ENCODE peak calls at places on chromosomes 1 and 21, in nine cellular contexts. K is GM13977, I is neuronal stem cell, J is HT1080, H is cardiac muscle cell, Y is NCI-H1417, L is nucleus accumbens, S is AG08395, F is GM06990. G is an unnamed sample.

GRCh38 chr1:16236091-16236494 is 890 bp downstream of the CPLANE2 start:
- DNase-seq in I (no peak), K (peak; percentile 71), H (peak; percentile 9), Y (peak; percentile 81), S (peak; percentile 37), L (no peak), F (no peak), J (peak; percentile 55), G (no peak)

GRCh38 chr1:226891846-226892533 is 21.6 kb downstream of the PSEN2 start:
- DNase-seq in Y (no peak), L (no peak), J (peak; percentile 60), F (no peak), I (no peak), K (no peak), S (peak; percentile 30), H (peak; percentile 59), G (no peak)

GRCh38 chr21:42580793-42581201 is 67.1 kb downstream of the SLC37A1 start:
- DNase-seq in S (no peak), H (no peak), J (no peak), L (no peak), K (no peak), I (no peak), F (no peak), Y (no peak), G (peak; percentile 19)

GRCh38 chr1:221688488-221688843 is 53.4 kb downstream of the DUSP10 start:
- DNase-seq in H (no peak), Y (no peak), J (no peak), L (no peak), K (no peak), F (no peak), I (no peak), S (no peak), G (no peak)

GRCh38 chr1:26700711-26701110 is 4.9 kb downstream of the ARID1A start:
- DNase-seq in J (peak; percentile 67), I (no peak), L (no peak), K (no peak), Y (no peak), S (no peak), H (no peak), F (no peak), G (no peak)

GRCh38 chr1:194241215-194241614 is 1054.8 kb upstream of the B3GALT2 start:
- DNase-seq in Y (no peak), J (no peak), F (no peak), H (no peak), I (no peak), K (no peak), S (no peak), L (no peak), G (no peak)

GRCh38 chr1:58785424-58786058 is 1.7 kb upstream of the JUN start:
- DNase-seq in H (peak; percentile 61), Y (peak; percentile 80), S (peak; percentile 34), F (no peak), J (peak; percentile 77), I (no peak), K (no peak), L (no peak), G (peak; percentile 59)

GRCh38 chr1:193542668-193543067 is 356.3 kb upstream of the B3GALT2 start:
- DNase-seq in L (no peak), I (no peak), H (no peak), Y (no peak), F (no peak), J (no peak), K (no peak), S (no peak), G (no peak)

GRCh38 chr1:44553771-44554170 is 120.5 kb downstream of the TMEM53 start:
- DNase-seq in S (peak; percentile 85), I (no peak), Y (no peak), K (no peak), H (peak; percentile 60), J (peak; percentile 66), F (no peak), L (no peak), G (no peak)

GRCh38 chr1:39115271-39116110 is 89.0 kb upstream of the MACF1 start:
- DNase-seq in S (peak; percentile 63), J (peak; percentile 70), H (peak; percentile 76), I (no peak), L (no peak), K (no peak), Y (no peak), F (no peak), G (no peak)

GRCh38 chr1:156445789-156446263 is 54.7 kb downstream of the MEF2D start:
- DNase-seq in L (peak; percentile 38), I (peak; percentile 83), K (peak; percentile 67), J (peak; percentile 86), Y (peak; percentile 71), H (peak; percentile 90), S (peak; percentile 88), F (peak; percentile 48), G (peak; percentile 85)

GRCh38 chr1:150692720-150693119 is 4.2 kb downstream of the GOLPH3L start:
- DNase-seq in F (no peak), L (no peak), I (no peak), S (no peak), Y (no peak), J (peak; percentile 15), H (no peak), K (no peak), G (no peak)

GRCh38 chr1:220914283-220915116 is 35.3 kb downstream of the HLX start:
- DNase-seq in L (no peak), H (no peak), I (no peak), S (no peak), F (no peak), J (no peak), K (no peak), Y (no peak), G (no peak)

GRCh38 chr1:237670296-237670695 is 220.4 kb downstream of the ZP4 start:
- DNase-seq in L (no peak), I (no peak), Y (no peak), K (no peak), S (no peak), J (no peak), H (no peak), F (no peak), G (no peak)

GRCh38 chr1:193313354-193314140 is 127.1 kb upstream of the B3GALT2 start:
- DNase-seq in I (no peak), H (no peak), Y (no peak), K (no peak), S (no peak), L (no peak), J (no peak), F (no peak), G (no peak)

GRCh38 chr1:237542525-237543418 is 347.9 kb downstream of the ZP4 start:
- DNase-seq in J (peak; percentile 27), K (no peak), Y (no peak), F (no peak), L (no peak), S (no peak), I (no peak), H (no peak), G (no peak)

GRCh38 chr1:224433671-224434446 is 738 bp downstream of the WDR26 start:
- DNase-seq in F (peak; percentile 48), Y (peak; percentile 62), H (peak; percentile 23), J (no peak), L (no peak), K (peak; percentile 44), I (peak; percentile 38), S (peak; percentile 21), G (no peak)

GRCh38 chr1:107141491-107142369 is 891 bp downstream of the NTNG1 start:
- DNase-seq in H (peak; percentile 64), Y (peak; percentile 77), F (peak; percentile 60), I (peak; percentile 41), L (no peak), K (peak; percentile 43), J (peak; percentile 77), S (peak; percentile 44), G (peak; percentile 38)

GRCh38 chr1:176866011-176866410 is 298.5 kb downstream of the ASTN1 start:
- DNase-seq in F (no peak), Y (no peak), S (peak; percentile 77), J (peak; percentile 56), H (no peak), L (no peak), I (no peak), K (no peak), G (no peak)

GRCh38 chr1:86546787-86547221 is at the start of gene CLCA4:
- DNase-seq in I (no peak), S (no peak), F (no peak), J (no peak), K (no peak), H (no peak), Y (peak; percentile 40), L (no peak), G (no peak)

GRCh38 chr1:209397910-209398309 is 185.6 kb upstream of the CAMK1G start:
- DNase-seq in I (no peak), L (no peak), Y (no peak), J (no peak), K (no peak), F (no peak), S (no peak), H (no peak), G (no peak)

GRCh38 chr1:237296861-237297260 is 254.9 kb downstream of the RYR2 start:
- DNase-seq in L (no peak), H (no peak), S (no peak), J (no peak), Y (no peak), F (no peak), I (no peak), K (no peak), G (no peak)

GRCh38 chr1:204493882-204494280 is 724 bp downstream of the PIK3C2B start:
- DNase-seq in S (no peak), F (no peak), K (no peak), I (no peak), Y (peak; percentile 97), H (peak; percentile 66), J (peak; percentile 52), L (no peak), G (peak; percentile 58)

GRCh38 chr1:201510734-201511133 is 3.8 kb upstream of the CSRP1 start:
- DNase-seq in K (peak; percentile 41), H (no peak), S (no peak), I (no peak), Y (no peak), L (no peak), J (no peak), F (no peak), G (no peak)

GRCh38 chr1:232404981-232405380 is 225.0 kb downstream of the SIPA1L2 start:
- DNase-seq in Y (no peak), S (no peak), K (no peak), F (no peak), I (no peak), J (no peak), L (no peak), H (no peak), G (no peak)

GRCh38 chr1:245404952-245405351 is 250.2 kb downstream of the KIF26B start:
- DNase-seq in H (no peak), Y (no peak), K (no peak), I (no peak), J (no peak), S (no peak), L (no peak), F (no peak), G (no peak)

GRCh38 chr1:9181990-9182783 is 52.4 kb upstream of the H6PD start:
- DNase-seq in Y (peak; percentile 63), S (peak; percentile 45), L (no peak), K (peak; percentile 84), I (no peak), J (no peak), F (peak; percentile 73), H (peak; percentile 64), G (no peak)

GRCh38 chr1:187306671-187307415 is 478.1 kb downstream of the PLA2G4A start:
- DNase-seq in I (no peak), K (no peak), H (no peak), S (no peak), Y (no peak), J (no peak), L (no peak), F (no peak), G (no peak)

GRCh38 chr21:42567861-42568260 is 54.2 kb downstream of the SLC37A1 start:
- DNase-seq in H (no peak), I (no peak), K (no peak), S (no peak), L (no peak), Y (no peak), J (no peak), F (no peak), G (no peak)

GRCh38 chr1:112369389-112370285 is 26.4 kb upstream of the CTTNBP2NL start:
- DNase-seq in S (peak; percentile 90), L (peak; percentile 43), J (peak; percentile 83), K (peak; percentile 79), H (peak; percentile 89), I (peak; percentile 82), F (peak; percentile 69), Y (peak; percentile 69), G (peak; percentile 91)

GRCh38 chr21:16514316-16514715 is 784.5 kb downstream of the USP25 start:
- DNase-seq in J (no peak), K (no peak), H (no peak), I (no peak), F (no peak), Y (no peak), L (no peak), S (no peak), G (no peak)

G was measured in dorsolateral prefrontal cortex.